ENCODE peak calls at places on chromosomes 12 and 14, in seven cellular contexts. N, H, B, O, Z, X and R are unnamed samples.

GRCh38 chr12:6233121-6233971 is 33.1 kb downstream of the CD9 start:
- DNase-seq in B (no peak), N (no peak), X (no peak), H (no peak), O (peak; percentile 55), Z (no peak), R (no peak)

GRCh38 chr12:54988402-54989054 is 4.0 kb upstream of the TESPA1 start:
- DNase-seq in H (no peak), X (peak; percentile 92), Z (peak; percentile 56), O (peak; percentile 89), N (no peak), B (peak; percentile 29), R (no peak)

GRCh38 chr14:55127491-55127951 is 1.5 kb upstream of the LGALS3 start:
- DNase-seq in H (no peak), X (no peak), B (no peak), O (no peak), N (no peak), Z (no peak), R (no peak)

GRCh38 chr12:124493809-124494750 is 73.3 kb downstream of the NCOR2 start:
- DNase-seq in O (no peak), H (peak; percentile 66), B (no peak), Z (no peak), N (no peak), X (no peak), R (no peak)

GRCh38 chr12:94147377-94147990 is 893 bp upstream of the PLXNC1 start:
- DNase-seq in Z (no peak), H (no peak), N (no peak), O (no peak), X (peak; percentile 81), B (no peak), R (no peak)

GRCh38 chr14:91315844-91316267 is 71.4 kb upstream of the GPR68 start:
- DNase-seq in B (no peak), X (no peak), N (peak; percentile 64), Z (no peak), H (peak; percentile 72), O (no peak), R (no peak)

GRCh38 chr12:12872139-12872933 is 19.0 kb upstream of the GPRC5A start:
- DNase-seq in N (no peak), Z (no peak), B (peak; percentile 62), H (no peak), O (no peak), X (peak; percentile 68), R (no peak)

GRCh38 chr12:59972941-59973340 is 377.1 kb downstream of the SLC16A7 start:
- DNase-seq in X (no peak), N (no peak), H (no peak), Z (no peak), O (no peak), B (peak; percentile 75), R (no peak)

GRCh38 chr12:39574378-39574777 is 45.2 kb downstream of the ABCD2 start:
- DNase-seq in X (no peak), H (no peak), Z (no peak), N (no peak), O (no peak), B (no peak), R (no peak)